ENCODE peak calls at places on chromosomes 4 and X, in eight cellular contexts. L, E, B, S, P, J, X and R are unnamed samples.

GRCh38 chr4:121764702-121765367 is at the start of gene SMIM43:
- DNase-seq in X (peak), B (no peak), P (peak), J (no peak), E (no peak), S (no peak), L (peak), R (no peak)

GRCh38 chr4:53100801-53101581 is 238.9 kb downstream of the RASL11B start:
- DNase-seq in E (no peak), B (no peak), L (peak), X (no peak), S (no peak), P (no peak), J (no peak), R (no peak)

GRCh38 chr4:36243355-36244256 is 708 bp downstream of the ARAP2 start:
- DNase-seq in S (peak), L (peak), E (peak), B (no peak), X (peak), J (no peak), P (peak), R (no peak)

GRCh38 chr4:158163941-158164665 is 8.7 kb downstream of the GASK1B start:
- DNase-seq in B (no peak), E (no peak), S (no peak), P (no peak), X (no peak), L (peak), J (no peak), R (no peak)

GRCh38 chrX:136147320-136147901 is at the start of gene FHL1:
- DNase-seq in E (peak), S (no peak), X (peak), J (no peak), L (peak), P (peak), B (no peak), R (no peak)

GRCh38 chr4:117135634-117136354 is 50.4 kb upstream of the TRAM1L1 start:
- DNase-seq in S (no peak), P (no peak), L (no peak), J (no peak), B (no peak), X (no peak), E (no peak), R (no peak)

GRCh38 chr4:1493540-1494287 is 87.5 kb upstream of the NKX1-1 start:
- DNase-seq in L (no peak), S (no peak), B (no peak), E (no peak), P (peak), J (no peak), X (no peak), R (no peak)

GRCh38 chr4:7828011-7828720 is 111.5 kb downstream of the AFAP1 start:
- DNase-seq in L (peak), X (no peak), B (peak), J (peak), S (peak), P (no peak), E (no peak), R (peak)

GRCh38 chr4:177369372-177369771 is 59.7 kb downstream of the NEIL3 start:
- DNase-seq in S (no peak), L (peak), P (no peak), B (peak), X (no peak), J (no peak), E (no peak), R (no peak)